ENCODE peak calls at places on chromosome 21, in four cellular contexts. S is GM12878, I is K562, O is H1. W is an unnamed sample.

GRCh38 chr21:9759972-9760371 is 761.4 kb upstream of the TPTE start:
- DNase-seq in S (no peak), I (no peak), O (no peak), W (no peak)

GRCh38 chr21:26717146-26717739 is 128.0 kb downstream of the ADAMTS1 start:
- DNase-seq in S (no peak), I (peak), O (no peak), W (no peak)

GRCh38 chr21:36756527-36756926 is 57.6 kb downstream of the SIM2 start:
- DNase-seq in S (no peak), I (no peak), O (no peak), W (peak)

GRCh38 chr21:15781986-15782385 is 52.2 kb downstream of the USP25 start:
- DNase-seq in S (no peak), I (no peak), O (no peak), W (no peak)

GRCh38 chr21:31731112-31731801 is 661 bp downstream of the SCAF4 start:
- DNase-seq in S (no peak), I (peak), O (no peak), W (peak)

GRCh38 chr21:34881421-34881820 is 167.7 kb downstream of the RUNX1 start:
- DNase-seq in S (no peak), I (no peak), O (no peak), W (no peak)

GRCh38 chr21:15752763-15753407 is 23.1 kb downstream of the USP25 start:
- DNase-seq in S (no peak), I (peak), O (peak), W (no peak)

GRCh38 chr21:37915941-37916794 is at the start of gene KCNJ6:
- DNase-seq in S (no peak), I (peak), O (no peak), W (no peak)

GRCh38 chr21:19704832-19705231 is 1293.4 kb upstream of the NCAM2 start:
- DNase-seq in S (no peak), I (no peak), O (no peak), W (no peak)

GRCh38 chr21:16086936-16087335 is 357.2 kb downstream of the USP25 start:
- DNase-seq in S (no peak), I (no peak), O (no peak), W (no peak)

GRCh38 chr21:17542371-17542992 is 29.6 kb downstream of the CXADR start:
- DNase-seq in S (no peak), I (no peak), O (no peak), W (peak)

GRCh38 chr21:32886339-32886738 is 114.8 kb upstream of the PAXBP1 start:
- DNase-seq in S (no peak), I (no peak), O (no peak), W (peak)

GRCh38 chr21:31892686-31893085 is 19.9 kb downstream of the HUNK start:
- DNase-seq in S (no peak), I (no peak), O (no peak), W (no peak)

GRCh38 chr21:18174370-18174769 is 70.3 kb upstream of the CHODL start:
- DNase-seq in S (no peak), I (no peak), O (no peak), W (no peak)

GRCh38 chr21:33268736-33269441 is 2.7 kb downstream of the IL10RB start:
- DNase-seq in S (peak), I (no peak), O (no peak), W (peak)

GRCh38 chr21:31688603-31689368 is 29.3 kb downstream of the SOD1 start:
- DNase-seq in S (no peak), I (no peak), O (no peak), W (no peak)

GRCh38 chr21:26587621-26588260 is 14.7 kb upstream of the CYYR1 start:
- DNase-seq in S (no peak), I (no peak), O (no peak), W (no peak)

GRCh38 chr21:15311510-15311909 is 246.7 kb upstream of the NRIP1 start:
- DNase-seq in S (no peak), I (no peak), O (no peak), W (no peak)

DNA sequence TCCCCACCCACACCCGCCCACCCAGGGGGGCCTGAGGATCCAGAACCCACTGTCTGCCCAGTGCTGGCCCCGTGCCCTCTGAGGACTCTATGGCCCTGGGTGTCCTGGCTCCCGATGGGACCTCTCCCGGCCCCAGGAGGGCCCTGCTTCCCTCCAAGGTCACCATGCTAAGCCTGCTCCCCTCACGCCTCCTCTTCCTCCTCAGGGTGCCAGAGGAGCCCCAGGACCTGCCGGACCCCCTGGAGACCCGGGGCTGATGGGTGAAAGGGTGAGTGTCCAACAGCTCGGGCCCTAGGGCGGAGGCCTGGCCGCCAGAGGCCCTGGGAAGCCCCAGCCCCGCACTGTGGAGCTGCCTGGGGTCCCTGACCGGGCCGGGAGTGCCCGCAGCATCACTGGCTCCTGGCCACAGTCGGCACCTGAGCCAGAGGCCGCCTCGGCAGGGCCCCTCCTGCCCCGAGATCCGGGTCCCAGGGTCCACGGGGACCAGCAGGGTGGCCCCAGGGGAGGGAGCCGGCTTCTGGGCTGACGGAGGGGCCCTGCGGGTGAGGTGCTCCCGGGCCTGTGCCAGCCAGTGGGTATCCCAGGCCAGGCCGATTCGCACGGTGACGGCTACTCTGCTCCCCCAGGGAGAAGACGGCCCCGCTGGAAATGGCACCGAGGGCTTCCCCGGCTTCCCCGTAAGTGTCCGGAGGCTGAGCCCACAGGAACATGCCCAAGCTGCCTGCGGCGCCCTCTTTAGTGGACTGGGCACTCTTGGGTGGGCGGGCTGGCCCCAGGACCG is 16.1 kb downstream of the COL6A1 start:
- DNase-seq in S (no peak), I (no peak), O (no peak), W (no peak)
- TF ChIP-seq HDAC6 in S (no peak), I (no peak), O (no peak), W (no peak)

DNA sequence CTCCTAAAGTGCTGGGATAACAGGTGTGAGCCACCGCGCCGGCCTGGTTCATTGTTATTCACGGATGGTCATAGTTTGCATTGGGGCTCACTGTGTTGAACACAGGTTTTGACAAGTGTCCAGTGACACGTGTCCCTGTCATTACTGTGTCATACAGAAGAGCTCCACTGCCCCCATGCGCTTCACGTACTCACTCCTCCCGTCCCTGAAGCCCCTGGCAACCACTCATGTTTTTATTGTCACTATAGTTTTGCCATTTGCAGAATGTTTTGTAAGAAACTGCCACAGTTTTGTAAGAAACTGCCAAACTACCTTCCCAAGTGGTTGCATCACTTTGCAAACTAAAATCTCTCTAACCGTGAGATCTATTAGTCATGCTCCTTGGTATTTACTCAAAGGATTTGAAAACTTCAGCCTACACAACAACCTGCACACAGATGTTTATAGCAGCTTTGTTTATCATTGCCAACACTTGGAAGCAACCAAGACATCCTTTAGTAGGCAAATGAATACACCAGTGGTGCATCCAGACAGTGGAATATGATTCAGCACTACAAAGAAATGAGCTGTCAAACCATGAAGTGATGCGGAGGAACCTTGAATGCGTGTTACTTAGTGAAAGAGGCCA is 163.2 kb upstream of the COL6A1 start:
- DNase-seq in S (no peak), I (peak), O (no peak), W (no peak)
- TF ChIP-seq HDAC6 in S (no peak), I (no peak), O (no peak), W (no peak)

GRCh38 chr21:43957128-43957571 is 55.0 kb upstream of the TRAPPC10 start:
- DNase-seq in S (no peak), I (no peak), O (no peak), W (no peak)
- TF ChIP-seq HDAC6 in S (no peak), I (no peak), O (no peak), W (no peak)

GRCh38 chr21:45979141-45979631 is 2.4 kb upstream of the COL6A1 start:
- DNase-seq in S (no peak), I (no peak), O (no peak), W (no peak)

GRCh38 chr21:45974073-45975016 is 7.2 kb upstream of the COL6A1 start:
- DNase-seq in S (no peak), I (peak), O (no peak), W (no peak)

GRCh38 chr21:45977396-45977795 is 4.2 kb upstream of the COL6A1 start:
- DNase-seq in S (no peak), I (no peak), O (no peak), W (no peak)

GRCh38 chr21:45975017-45975595 is 6.5 kb upstream of the COL6A1 start:
- DNase-seq in S (no peak), I (no peak), O (no peak), W (no peak)

DNA sequence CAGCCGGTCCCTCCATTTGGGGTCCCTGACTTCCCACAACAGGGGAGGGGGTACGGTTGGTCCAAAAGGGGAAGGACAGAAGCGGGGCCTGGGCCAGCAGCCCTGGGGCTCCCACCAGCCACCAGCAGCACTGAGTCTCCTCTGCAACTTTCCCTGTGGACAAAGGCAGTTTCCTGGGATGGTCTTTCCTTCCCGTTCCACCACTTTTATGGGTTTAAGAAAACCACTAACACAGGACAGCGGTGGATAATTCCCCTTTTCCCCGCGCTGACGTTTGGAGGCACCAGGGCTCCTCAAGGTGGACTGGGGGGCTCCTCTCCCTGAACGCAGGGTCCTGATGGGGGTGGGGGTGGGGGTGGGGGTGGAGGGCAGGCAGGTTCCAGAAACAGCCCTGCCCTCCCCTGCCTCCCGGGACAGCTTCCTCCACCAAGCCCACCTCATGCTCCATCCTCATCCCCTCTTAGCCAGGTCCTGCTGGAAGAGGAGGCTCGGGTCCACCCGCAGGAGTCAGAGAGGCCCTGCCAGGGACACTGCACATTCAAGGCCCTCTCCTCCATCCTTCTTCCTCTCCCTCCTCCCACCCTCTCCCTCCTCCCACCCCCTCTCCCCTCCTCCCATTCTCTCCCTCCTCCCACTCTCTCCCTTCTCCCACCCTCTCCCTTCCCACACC is 4.8 kb upstream of the COL6A1 start:
- DNase-seq in S (no peak), I (no peak), O (no peak), W (no peak)
- TF ChIP-seq HDAC6 in S (no peak), I (no peak), O (no peak), W (no peak)

GRCh38 chr21:28338906-28339305 is 653.8 kb downstream of the LTN1 start:
- DNase-seq in S (no peak), I (no peak), O (no peak), W (no peak)

GRCh38 chr21:28334407-28334806 is 658.3 kb downstream of the LTN1 start:
- DNase-seq in S (no peak), I (no peak), O (no peak), W (no peak)

GRCh38 chr21:28336299-28336698 is 656.4 kb downstream of the LTN1 start:
- DNase-seq in S (no peak), I (no peak), O (no peak), W (peak)

GRCh38 chr21:28339403-28339802 is 653.3 kb downstream of the LTN1 start:
- DNase-seq in S (no peak), I (no peak), O (no peak), W (no peak)

DNA sequence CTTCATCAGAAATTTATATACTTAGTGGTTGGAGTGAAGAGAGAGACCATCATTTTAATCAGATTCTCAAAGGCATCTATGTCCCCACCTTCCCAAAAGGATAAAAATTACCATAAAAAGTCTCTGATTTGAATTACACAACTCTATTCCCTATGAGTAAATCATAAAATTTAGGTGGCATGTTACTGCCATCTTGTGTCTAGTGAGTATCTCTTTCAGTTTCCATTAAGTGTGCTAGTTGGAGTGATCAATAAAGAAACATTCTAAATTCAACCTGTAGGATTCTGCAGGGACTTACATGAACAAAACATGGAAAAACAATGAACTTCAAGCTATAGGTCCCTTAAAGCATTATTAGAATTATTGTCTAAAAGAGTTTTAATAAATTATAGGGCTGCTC is 655.4 kb downstream of the LTN1 start:
- DNase-seq in S (no peak), I (no peak), O (no peak), W (peak)
- TF ChIP-seq HDAC6 in S (no peak), I (no peak), O (no peak), W (no peak)

GRCh38 chr21:41283211-41283818 is 33.3 kb upstream of the FAM3B start:
- DNase-seq in S (peak), I (peak), O (no peak), W (peak)
- TF ChIP-seq HDAC6 in S (no peak), I (no peak), O (no peak), W (no peak)

W was measured in HepG2.